ENCODE peak calls at places on chromosomes 12 and 14, in nine cellular contexts. One of them, this sample, is unnamed.

GRCh38 chr14:52951730-52952481 is 1.1 kb upstream of the FERMT2 start:
- DNase-seq in foreskin fibroblast: peak; percentile 78
- DNase-seq in heart right ventricle: peak; percentile 71
- DNase-seq in GM20000: peak; percentile 58
- DNase-seq in AG04449: peak; percentile 29
- DNase-seq in PC-9: peak; percentile 69
- DNase-seq in type B pancreatic cell: no peak
- DNase-seq in WTC11: peak; percentile 51
- DNase-seq in fibroblast of the aortic adventitia: peak; percentile 86
- DNase-seq in this sample: peak; percentile 50

GRCh38 chr14:54348923-54349615 is 47.7 kb upstream of the CDKN3 start:
- DNase-seq in foreskin fibroblast: peak; percentile 60
- DNase-seq in heart right ventricle: peak; percentile 39
- DNase-seq in GM20000: no peak
- DNase-seq in AG04449: no peak
- DNase-seq in PC-9: no peak
- DNase-seq in type B pancreatic cell: no peak
- DNase-seq in WTC11: no peak
- DNase-seq in fibroblast of the aortic adventitia: peak; percentile 68
- DNase-seq in this sample: no peak

GRCh38 chr14:36807727-36808126 is 146.1 kb downstream of the PAX9 start:
- DNase-seq in foreskin fibroblast: no peak
- DNase-seq in heart right ventricle: no peak
- DNase-seq in GM20000: no peak
- DNase-seq in AG04449: no peak
- DNase-seq in PC-9: no peak
- DNase-seq in type B pancreatic cell: no peak
- DNase-seq in WTC11: no peak
- DNase-seq in fibroblast of the aortic adventitia: no peak
- DNase-seq in this sample: no peak

GRCh38 chr12:100699209-100699608 is 95.4 kb upstream of the ANO4 start:
- DNase-seq in foreskin fibroblast: no peak
- DNase-seq in heart right ventricle: no peak
- DNase-seq in GM20000: no peak
- DNase-seq in AG04449: no peak
- DNase-seq in PC-9: no peak
- DNase-seq in type B pancreatic cell: no peak
- DNase-seq in WTC11: no peak
- DNase-seq in fibroblast of the aortic adventitia: no peak
- DNase-seq in this sample: no peak

GRCh38 chr12:53659609-53660008 is 16.3 kb downstream of the ATP5MC2 start:
- DNase-seq in foreskin fibroblast: no peak
- DNase-seq in heart right ventricle: no peak
- DNase-seq in GM20000: no peak
- DNase-seq in AG04449: no peak
- DNase-seq in PC-9: no peak
- DNase-seq in type B pancreatic cell: no peak
- DNase-seq in WTC11: no peak
- DNase-seq in fibroblast of the aortic adventitia: peak; percentile 72
- DNase-seq in this sample: no peak

GRCh38 chr14:25042362-25043299 is 7.3 kb downstream of the STXBP6 start:
- DNase-seq in foreskin fibroblast: peak; percentile 48
- DNase-seq in heart right ventricle: peak; percentile 50
- DNase-seq in GM20000: no peak
- DNase-seq in AG04449: peak; percentile 2
- DNase-seq in PC-9: no peak
- DNase-seq in type B pancreatic cell: no peak
- DNase-seq in WTC11: peak; percentile 24
- DNase-seq in fibroblast of the aortic adventitia: peak; percentile 73
- DNase-seq in this sample: no peak

GRCh38 chr12:43095669-43096068 is 456.3 kb downstream of the ADAMTS20 start:
- DNase-seq in foreskin fibroblast: no peak
- DNase-seq in heart right ventricle: no peak
- DNase-seq in GM20000: no peak
- DNase-seq in AG04449: no peak
- DNase-seq in PC-9: no peak
- DNase-seq in type B pancreatic cell: no peak
- DNase-seq in WTC11: no peak
- DNase-seq in fibroblast of the aortic adventitia: no peak
- DNase-seq in this sample: no peak

GRCh38 chr12:75341873-75342272 is 7.4 kb downstream of the GLIPR1L1 start:
- DNase-seq in foreskin fibroblast: no peak
- DNase-seq in heart right ventricle: no peak
- DNase-seq in GM20000: no peak
- DNase-seq in AG04449: no peak
- DNase-seq in PC-9: no peak
- DNase-seq in type B pancreatic cell: no peak
- DNase-seq in WTC11: no peak
- DNase-seq in fibroblast of the aortic adventitia: no peak
- DNase-seq in this sample: no peak

GRCh38 chr12:99026332-99027116 is 381.4 kb downstream of the APAF1 start:
- DNase-seq in foreskin fibroblast: no peak
- DNase-seq in heart right ventricle: no peak
- DNase-seq in GM20000: peak; percentile 6
- DNase-seq in AG04449: no peak
- DNase-seq in PC-9: no peak
- DNase-seq in type B pancreatic cell: no peak
- DNase-seq in WTC11: no peak
- DNase-seq in fibroblast of the aortic adventitia: no peak
- DNase-seq in this sample: no peak

GRCh38 chr12:99019798-99020197 is 374.7 kb downstream of the APAF1 start:
- DNase-seq in foreskin fibroblast: no peak
- DNase-seq in heart right ventricle: no peak
- DNase-seq in GM20000: no peak
- DNase-seq in AG04449: no peak
- DNase-seq in PC-9: no peak
- DNase-seq in type B pancreatic cell: no peak
- DNase-seq in WTC11: no peak
- DNase-seq in fibroblast of the aortic adventitia: no peak
- DNase-seq in this sample: no peak

GRCh38 chr12:99024191-99024590 is 379.1 kb downstream of the APAF1 start:
- DNase-seq in foreskin fibroblast: no peak
- DNase-seq in heart right ventricle: no peak
- DNase-seq in GM20000: no peak
- DNase-seq in AG04449: no peak
- DNase-seq in PC-9: no peak
- DNase-seq in type B pancreatic cell: no peak
- DNase-seq in WTC11: no peak
- DNase-seq in fibroblast of the aortic adventitia: no peak
- DNase-seq in this sample: no peak

GRCh38 chr12:99024870-99025269 is 379.8 kb downstream of the APAF1 start:
- DNase-seq in foreskin fibroblast: no peak
- DNase-seq in heart right ventricle: no peak
- DNase-seq in GM20000: no peak
- DNase-seq in AG04449: no peak
- DNase-seq in PC-9: no peak
- DNase-seq in type B pancreatic cell: no peak
- DNase-seq in WTC11: no peak
- DNase-seq in fibroblast of the aortic adventitia: no peak
- DNase-seq in this sample: no peak

DNA sequence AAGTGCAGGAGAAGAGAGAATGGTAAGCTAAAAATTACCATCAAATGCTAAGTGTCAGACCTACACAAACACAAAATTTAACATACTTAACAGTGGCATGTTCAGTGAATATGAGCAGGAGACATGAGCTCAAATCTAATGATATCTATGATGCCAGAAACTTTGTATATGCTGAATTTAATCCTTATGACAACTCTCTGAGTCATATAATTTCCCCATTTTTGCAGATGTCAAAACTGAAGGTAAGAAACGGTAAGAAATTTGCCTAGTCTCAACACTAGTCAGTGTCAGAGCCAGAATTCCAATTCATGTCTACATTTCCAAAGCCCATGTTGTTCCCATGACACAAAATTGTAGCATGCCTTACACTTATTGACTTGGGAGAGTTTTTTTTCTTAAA is 375.8 kb downstream of the APAF1 start:
- DNase-seq in foreskin fibroblast: no peak
- DNase-seq in heart right ventricle: no peak
- DNase-seq in GM20000: no peak
- DNase-seq in AG04449: no peak
- DNase-seq in PC-9: no peak
- DNase-seq in type B pancreatic cell: no peak
- DNase-seq in WTC11: no peak
- DNase-seq in fibroblast of the aortic adventitia: no peak
- DNase-seq in this sample: no peak
- TF ChIP-seq CTCF in foreskin fibroblast: no peak
- TF ChIP-seq CTCF in heart right ventricle: no peak
- TF ChIP-seq CTCF in GM20000: no peak
- TF ChIP-seq CTCF in AG04449: no peak
- TF ChIP-seq CTCF in PC-9: no peak
- TF ChIP-seq CTCF in type B pancreatic cell: no peak
- TF ChIP-seq CTCF in WTC11: no peak
- TF ChIP-seq CTCF in fibroblast of the aortic adventitia: no peak
- TF ChIP-seq CTCF in this sample: no peak

GRCh38 chr12:92277795-92278194 is 132.1 kb upstream of the BTG1 start:
- DNase-seq in foreskin fibroblast: no peak
- DNase-seq in heart right ventricle: no peak
- DNase-seq in GM20000: no peak
- DNase-seq in AG04449: no peak
- DNase-seq in PC-9: no peak
- DNase-seq in type B pancreatic cell: no peak
- DNase-seq in WTC11: no peak
- DNase-seq in fibroblast of the aortic adventitia: no peak
- DNase-seq in this sample: no peak
- TF ChIP-seq CTCF in foreskin fibroblast: no peak
- TF ChIP-seq CTCF in heart right ventricle: no peak
- TF ChIP-seq CTCF in GM20000: no peak
- TF ChIP-seq CTCF in AG04449: no peak
- TF ChIP-seq CTCF in PC-9: no peak
- TF ChIP-seq CTCF in type B pancreatic cell: no peak
- TF ChIP-seq CTCF in WTC11: no peak
- TF ChIP-seq CTCF in fibroblast of the aortic adventitia: no peak
- TF ChIP-seq CTCF in this sample: no peak

DNA sequence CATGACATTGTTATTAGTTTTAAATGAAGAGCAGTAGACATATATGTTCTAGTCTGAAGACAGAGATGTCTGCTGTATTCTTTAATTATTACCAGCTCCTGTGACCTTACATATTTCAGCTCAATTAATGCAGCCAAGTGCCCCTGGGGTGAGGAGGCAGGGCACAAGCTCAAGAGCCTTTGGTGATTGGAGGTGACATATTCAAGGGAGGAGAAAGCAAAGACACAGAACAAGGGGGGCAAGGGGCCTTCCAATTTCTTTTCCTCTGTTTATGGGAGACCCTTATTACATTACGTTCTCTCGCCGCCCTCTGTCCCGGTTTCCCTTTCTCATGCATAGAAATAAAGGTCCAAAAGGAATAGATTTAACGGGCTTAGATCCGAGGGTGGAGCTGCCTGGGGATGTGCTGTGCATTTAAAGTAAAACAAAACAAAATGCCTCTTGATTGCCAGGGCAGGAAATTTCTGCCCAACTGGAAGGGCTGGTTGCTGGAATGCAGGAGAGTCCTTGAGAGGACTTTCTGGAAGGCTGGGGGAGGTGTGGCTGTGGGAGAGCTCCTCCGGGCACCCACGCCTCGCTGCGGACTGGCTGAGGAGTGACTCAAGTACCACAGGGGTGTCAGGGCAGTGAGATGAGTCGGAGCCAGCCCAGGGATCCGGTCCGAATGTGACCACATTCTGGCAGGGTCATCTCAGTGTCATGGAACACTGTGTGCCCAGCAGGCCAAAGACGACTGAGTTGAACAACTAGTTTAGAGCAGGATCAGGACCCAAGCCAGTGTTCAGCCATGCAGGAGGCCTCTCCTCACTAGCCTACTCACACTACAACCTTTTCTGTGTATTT is 32.1 kb upstream of the GSG1 start:
- DNase-seq in foreskin fibroblast: peak; percentile 100
- DNase-seq in heart right ventricle: no peak
- DNase-seq in GM20000: no peak
- DNase-seq in AG04449: peak; percentile 41
- DNase-seq in PC-9: peak; percentile 99
- DNase-seq in type B pancreatic cell: no peak
- DNase-seq in WTC11: peak; percentile 30
- DNase-seq in fibroblast of the aortic adventitia: peak; percentile 61
- DNase-seq in this sample: no peak
- TF ChIP-seq CTCF in foreskin fibroblast: no peak
- TF ChIP-seq CTCF in heart right ventricle: no peak
- TF ChIP-seq CTCF in GM20000: no peak
- TF ChIP-seq CTCF in AG04449: peak; percentile 46
- TF ChIP-seq CTCF in PC-9: peak; percentile 32
- TF ChIP-seq CTCF in type B pancreatic cell: no peak
- TF ChIP-seq CTCF in WTC11: no peak
- TF ChIP-seq CTCF in fibroblast of the aortic adventitia: peak; percentile 35
- TF ChIP-seq CTCF in this sample: no peak

GRCh38 chr12:126784328-126784921 is 1482.5 kb upstream of the TMEM132C start:
- DNase-seq in foreskin fibroblast: no peak
- DNase-seq in heart right ventricle: peak; percentile 13
- DNase-seq in GM20000: peak; percentile 6
- DNase-seq in AG04449: no peak
- DNase-seq in PC-9: no peak
- DNase-seq in type B pancreatic cell: no peak
- DNase-seq in WTC11: peak; percentile 8
- DNase-seq in fibroblast of the aortic adventitia: peak; percentile 52
- DNase-seq in this sample: no peak
- TF ChIP-seq CTCF in foreskin fibroblast: peak; percentile 37
- TF ChIP-seq CTCF in heart right ventricle: peak; percentile 62
- TF ChIP-seq CTCF in GM20000: no peak
- TF ChIP-seq CTCF in AG04449: no peak
- TF ChIP-seq CTCF in PC-9: peak; percentile 70
- TF ChIP-seq CTCF in type B pancreatic cell: peak; percentile 78
- TF ChIP-seq CTCF in WTC11: no peak
- TF ChIP-seq CTCF in fibroblast of the aortic adventitia: peak; percentile 56
- TF ChIP-seq CTCF in this sample: peak; percentile 28

DNA sequence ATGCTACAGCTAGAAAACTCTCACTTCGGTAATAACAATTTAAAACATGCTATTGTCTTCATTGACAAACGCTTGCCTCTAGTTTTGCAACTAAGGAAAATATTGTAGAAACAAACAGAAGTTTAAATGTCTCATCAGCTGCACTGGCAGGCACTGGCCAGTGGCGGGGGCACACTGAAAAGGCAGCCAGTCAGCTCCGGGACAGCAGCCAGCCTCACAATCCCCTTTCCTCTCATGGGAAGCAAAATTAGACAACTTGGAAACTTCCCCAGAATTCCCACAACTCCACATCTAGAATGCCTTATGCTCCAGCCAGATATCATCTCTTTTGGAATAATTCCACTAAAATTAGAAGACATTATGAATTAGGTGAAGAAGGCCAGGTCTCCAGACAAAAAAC is 72.0 kb downstream of the CLIP1 start:
- DNase-seq in foreskin fibroblast: peak; percentile 32
- DNase-seq in heart right ventricle: peak; percentile 64
- DNase-seq in GM20000: no peak
- DNase-seq in AG04449: no peak
- DNase-seq in PC-9: no peak
- DNase-seq in type B pancreatic cell: no peak
- DNase-seq in WTC11: no peak
- DNase-seq in fibroblast of the aortic adventitia: peak; percentile 98
- DNase-seq in this sample: no peak
- TF ChIP-seq CTCF in foreskin fibroblast: peak; percentile 12
- TF ChIP-seq CTCF in heart right ventricle: peak; percentile 49
- TF ChIP-seq CTCF in GM20000: no peak
- TF ChIP-seq CTCF in AG04449: peak; percentile 36
- TF ChIP-seq CTCF in PC-9: no peak
- TF ChIP-seq CTCF in type B pancreatic cell: peak; percentile 43
- TF ChIP-seq CTCF in WTC11: no peak
- TF ChIP-seq CTCF in fibroblast of the aortic adventitia: peak; percentile 63
- TF ChIP-seq CTCF in this sample: no peak

GRCh38 chr14:50837271-50837670 is 6.3 kb upstream of the NIN start:
- DNase-seq in foreskin fibroblast: no peak
- DNase-seq in heart right ventricle: no peak
- DNase-seq in GM20000: no peak
- DNase-seq in AG04449: no peak
- DNase-seq in PC-9: no peak
- DNase-seq in type B pancreatic cell: no peak
- DNase-seq in WTC11: no peak
- DNase-seq in fibroblast of the aortic adventitia: no peak
- DNase-seq in this sample: no peak
- TF ChIP-seq CTCF in foreskin fibroblast: no peak
- TF ChIP-seq CTCF in heart right ventricle: no peak
- TF ChIP-seq CTCF in GM20000: no peak
- TF ChIP-seq CTCF in AG04449: no peak
- TF ChIP-seq CTCF in PC-9: no peak
- TF ChIP-seq CTCF in type B pancreatic cell: no peak
- TF ChIP-seq CTCF in WTC11: no peak
- TF ChIP-seq CTCF in fibroblast of the aortic adventitia: no peak
- TF ChIP-seq CTCF in this sample: no peak